ENCODE peak calls at places on chromosomes 6 and 20, in eight cellular contexts. M is stimulated activated CD4-positive, alpha-beta T cell treated with anti-CD3 and anti-CD28 coated beads, Interleukin-2, amount 100 ng/mL, for 48 hours; T is WERI-Rb-1; R is GM04504; F is foreskin fibroblast; P is brain pericyte; B is NCI-H510A; W is H1. S is an unnamed sample.

GRCh38 chr6:153024401-153025017 is 22.0 kb upstream of the MTRF1L start:
- DNase-seq in M (peak; percentile 31), T (peak; percentile 43), R (no peak), F (peak; percentile 30), P (peak; percentile 24), B (no peak), W (peak; percentile 54), S (peak; percentile 60)

GRCh38 chr6:81894286-81894685 is 141.8 kb upstream of the TENT5A start:
- DNase-seq in M (no peak), T (no peak), R (peak; percentile 50), F (peak; percentile 51), P (no peak), B (no peak), W (no peak), S (no peak)

GRCh38 chr6:149223934-149224333 is 93.6 kb upstream of the TAB2 start:
- DNase-seq in M (no peak), T (no peak), R (no peak), F (no peak), P (no peak), B (no peak), W (no peak), S (no peak)

GRCh38 chr20:59431014-59431413 is 130.6 kb downstream of the EDN3 start:
- DNase-seq in M (no peak), T (no peak), R (no peak), F (no peak), P (no peak), B (no peak), W (no peak), S (no peak)

GRCh38 chr6:30887901-30888300 is 3.6 kb downstream of the DDR1 start:
- DNase-seq in M (no peak), T (no peak), R (no peak), F (no peak), P (no peak), B (no peak), W (no peak), S (no peak)

GRCh38 chr6:152053332-152053731 is 245.8 kb downstream of the ESR1 start:
- DNase-seq in M (no peak), T (no peak), R (no peak), F (no peak), P (no peak), B (no peak), W (no peak), S (no peak)

GRCh38 chr6:47743744-47744143 is 38.1 kb upstream of the OPN5 start:
- DNase-seq in M (no peak), T (no peak), R (no peak), F (no peak), P (no peak), B (no peak), W (no peak), S (no peak)

GRCh38 chr20:46999821-47000465 is 105.3 kb downstream of the EYA2 start:
- DNase-seq in M (no peak), T (peak; percentile 71), R (no peak), F (no peak), P (no peak), B (peak; percentile 61), W (no peak), S (peak; percentile 79)

GRCh38 chr6:168616807-168617756 is 176.1 kb downstream of the SMOC2 start:
- DNase-seq in M (no peak), T (peak; percentile 43), R (no peak), F (no peak), P (no peak), B (no peak), W (no peak), S (no peak)

GRCh38 chr20:63540417-63541186 is 3.4 kb upstream of the PTK6 start:
- DNase-seq in M (no peak), T (no peak), R (peak; percentile 26), F (peak; percentile 34), P (no peak), B (no peak), W (no peak), S (no peak)

GRCh38 chr20:23654722-23655121 is 17.0 kb upstream of the CST3 start:
- DNase-seq in M (no peak), T (no peak), R (no peak), F (no peak), P (no peak), B (no peak), W (peak; percentile 20), S (no peak)

GRCh38 chr6:166679566-166679965 is 52.5 kb upstream of the RPS6KA2 start:
- DNase-seq in M (no peak), T (no peak), R (no peak), F (no peak), P (no peak), B (no peak), W (no peak), S (no peak)

GRCh38 chr6:111427341-111428116 is 55.5 kb downstream of the REV3L start:
- DNase-seq in M (peak; percentile 3), T (no peak), R (peak; percentile 83), F (peak; percentile 82), P (peak; percentile 15), B (no peak), W (no peak), S (no peak)

S was measured in D341Med.